ENCODE peak calls at places on chromosomes 11 and 22, in eight cellular contexts. W is activated CD4-positive, alpha-beta T cell treated with anti-CD3 and anti-CD28 coated beads, Interleukin-2, amount 50 U/mL, for 24 hours; K is activated CD8-positive, alpha-beta memory T cell treated with anti-CD3 and anti-CD28 coated beads, Interleukin-2, amount 50 U/mL, for 48 hours; X is cardiac muscle cell; H is T-cell; Y is germinal center; I is WERI-Rb-1; P is activated gamma-delta T cell treated with anti-CD3 and anti-CD28 coated beads, Interleukin-2, amount 50 U/mL, for 16 hours. N is an unnamed sample.

GRCh38 chr22:26610983-26611382 is 6.8 kb downstream of the CRYBB1 start:
- DNase-seq in Y (no peak), X (no peak), P (no peak), K (no peak), H (no peak), W (no peak), I (no peak), N (no peak)

GRCh38 chr11:96607890-96608558 is 218.2 kb downstream of the JRKL start:
- DNase-seq in P (no peak), Y (no peak), W (no peak), K (no peak), H (no peak), X (no peak), I (no peak), N (no peak)

GRCh38 chr11:16028406-16028805 is 327.9 kb downstream of the SOX6 start:
- DNase-seq in W (no peak), Y (no peak), X (no peak), P (no peak), K (no peak), I (no peak), H (no peak), N (no peak)

GRCh38 chr22:39266398-39267030 is 21.7 kb upstream of the PDGFB start:
- DNase-seq in W (no peak), X (no peak), I (peak), P (no peak), Y (no peak), K (no peak), H (no peak), N (no peak)

GRCh38 chr22:25623310-25623734 is 58.8 kb downstream of the GRK3 start:
- DNase-seq in Y (no peak), I (no peak), K (no peak), H (no peak), X (no peak), P (no peak), W (no peak), N (no peak)

GRCh38 chr11:447923-448731 is 2.0 kb upstream of the PTDSS2 start:
- DNase-seq in W (peak), I (peak), H (peak), X (peak), P (peak), Y (peak), K (peak), N (peak)

GRCh38 chr11:129278586-129279319 is 86.6 kb upstream of the ARHGAP32 start:
- DNase-seq in H (no peak), Y (peak), K (peak), W (no peak), X (peak), P (no peak), I (peak), N (no peak)

GRCh38 chr11:79461144-79461543 is 20.3 kb upstream of the TENM4 start:
- DNase-seq in K (no peak), H (no peak), I (no peak), X (peak), W (no peak), Y (no peak), P (no peak), N (no peak)

GRCh38 chr22:19149047-19149883 is 827 bp downstream of the GSC2 start:
- DNase-seq in Y (peak), I (no peak), H (peak), K (no peak), X (peak), P (no peak), W (no peak), N (peak)

GRCh38 chr22:27578937-27579617 is 222.5 kb downstream of the MN1 start:
- DNase-seq in X (no peak), W (no peak), H (no peak), P (no peak), K (no peak), I (no peak), Y (no peak), N (no peak)

GRCh38 chr22:45678961-45679912 is 7.6 kb downstream of the ATXN10 start:
- DNase-seq in K (no peak), H (no peak), I (no peak), X (no peak), P (no peak), W (no peak), Y (no peak), N (no peak)

GRCh38 chr11:27209562-27210005 is 153.4 kb downstream of the CCDC34 start:
- DNase-seq in P (no peak), H (no peak), Y (no peak), K (no peak), I (no peak), X (peak), W (no peak), N (no peak)

GRCh38 chr11:131694526-131695424 is 324.4 kb downstream of the NTM start:
- DNase-seq in K (peak), P (peak), W (peak), H (no peak), Y (peak), X (peak), I (peak), N (peak)

GRCh38 chr11:75996523-75997272 is 181.7 kb downstream of the UVRAG start:
- DNase-seq in X (no peak), P (no peak), K (no peak), W (no peak), Y (no peak), H (no peak), I (no peak), N (no peak)

GRCh38 chr22:42365337-42365865 is 66.8 kb downstream of the NFAM1 start:
- DNase-seq in K (no peak), Y (no peak), P (no peak), X (peak), H (no peak), I (no peak), W (no peak), N (no peak)

GRCh38 chr22:38442967-38443674 is 11.9 kb downstream of the KCNJ4 start:
- DNase-seq in H (no peak), X (peak), W (no peak), I (no peak), K (no peak), Y (no peak), P (no peak), N (no peak)

GRCh38 chr11:93727985-93728791 is 13.1 kb downstream of the TAF1D start:
- DNase-seq in K (no peak), P (no peak), W (no peak), X (no peak), Y (no peak), I (no peak), H (no peak), N (no peak)

GRCh38 chr11:134142536-134142935 is 73.7 kb downstream of the JAM3 start:
- DNase-seq in Y (no peak), P (no peak), X (no peak), H (no peak), W (no peak), I (no peak), K (no peak), N (no peak)

GRCh38 chr11:15145635-15146034 is 30.9 kb downstream of the INSC start:
- DNase-seq in W (no peak), I (no peak), H (no peak), X (no peak), P (no peak), Y (no peak), K (no peak), N (no peak)

GRCh38 chr11:35237860-35238715 is 99.1 kb downstream of the CD44 start:
- DNase-seq in P (peak), W (peak), Y (peak), K (peak), H (peak), X (peak), I (peak), N (no peak)

GRCh38 chr22:22235564-22235963 is 9.0 kb upstream of the VPREB1 start:
- DNase-seq in H (peak), I (no peak), Y (peak), K (peak), W (peak), P (peak), X (no peak), N (peak)

GRCh38 chr11:7571640-7572000 is 57.8 kb downstream of the PPFIBP2 start:
- DNase-seq in I (peak), H (no peak), X (peak), K (no peak), W (no peak), P (no peak), Y (no peak), N (no peak)

GRCh38 chr22:45932066-45932465 is 44.9 kb downstream of the WNT7B start:
- DNase-seq in X (no peak), W (no peak), P (no peak), K (no peak), I (no peak), Y (no peak), H (no peak), N (no peak)

N was measured in T-helper 9 cell.